ENCODE peak calls at places on chromosomes 13 and 19, in eight cellular contexts. O is endothelial cell of umbilical vein, S is astrocyte, Z is PC-3, V is H1, E is fibroblast of lung, F is neural progenitor cell, J is GM23248. T is an unnamed sample.

GRCh38 chr13:43408274-43408673 is 378.5 kb downstream of the ENOX1 start:
- DNase-seq in V (no peak), F (no peak), J (no peak), E (no peak), S (no peak), O (no peak), Z (no peak), T (no peak)

GRCh38 chr19:35868172-35868822 is at the start of gene APLP1:
- DNase-seq in Z (peak), S (peak), J (peak), O (peak), F (peak), E (peak), V (peak), T (no peak)

GRCh38 chr19:11323601-11324078 is 15.8 kb downstream of the RAB3D start:
- DNase-seq in J (no peak), Z (no peak), V (no peak), F (no peak), E (no peak), S (no peak), O (no peak), T (no peak)

GRCh38 chr13:33264620-33264978 is 21.0 kb downstream of the STARD13 start:
- DNase-seq in J (no peak), O (no peak), S (no peak), F (no peak), E (no peak), V (no peak), Z (no peak), T (no peak)

GRCh38 chr19:29806098-29806866 is 5.5 kb upstream of the CCNE1 start:
- DNase-seq in O (no peak), Z (no peak), V (peak), F (peak), E (peak), J (peak), S (peak), T (no peak)

GRCh38 chr13:67076378-67076777 is 153.8 kb downstream of the PCDH9 start:
- DNase-seq in V (no peak), O (no peak), E (peak), Z (no peak), S (peak), F (no peak), J (no peak), T (no peak)

GRCh38 chr13:42048625-42049453 is at the start of gene DGKH:
- DNase-seq in V (peak), S (peak), O (peak), F (peak), J (peak), Z (peak), E (peak), T (peak)

GRCh38 chr13:26377038-26377437 is 123.1 kb downstream of the CDK8 start:
- DNase-seq in J (peak), V (peak), E (peak), Z (peak), S (no peak), O (peak), F (peak), T (peak)

GRCh38 chr13:47291116-47291656 is 394.3 kb upstream of the HTR2A start:
- DNase-seq in S (peak), F (no peak), V (no peak), Z (peak), J (no peak), O (no peak), E (peak), T (no peak)

GRCh38 chr13:25276748-25277147 is 10.5 kb downstream of the MTMR6 start:
- DNase-seq in E (peak), V (no peak), J (peak), S (peak), Z (peak), F (no peak), O (no peak), T (peak)

GRCh38 chr13:20400774-20401173 is 124.9 kb downstream of the CRYL1 start:
- DNase-seq in O (no peak), E (peak), J (peak), S (peak), Z (peak), V (no peak), F (no peak), T (peak)

GRCh38 chr19:28884786-28885476 is 328.0 kb downstream of the UQCRFS1 start:
- DNase-seq in J (no peak), E (no peak), O (no peak), S (no peak), F (no peak), Z (no peak), V (no peak), T (no peak)

GRCh38 chr13:44136693-44137268 is 236.8 kb upstream of the SERP2 start:
- DNase-seq in O (no peak), F (no peak), Z (peak), S (peak), E (peak), V (no peak), J (peak), T (peak)

GRCh38 chr13:104875008-104875762 is 1660.3 kb downstream of the EFNB2 start:
- DNase-seq in O (no peak), J (no peak), F (no peak), Z (no peak), E (no peak), V (no peak), S (no peak), T (no peak)

GRCh38 chr19:31518216-31518615 is 169.0 kb upstream of the TSHZ3 start:
- DNase-seq in S (no peak), O (no peak), Z (no peak), J (no peak), E (no peak), F (no peak), V (peak), T (no peak)

GRCh38 chr13:90787007-90787406 is 560.5 kb upstream of the MIR17HG start:
- DNase-seq in F (no peak), Z (no peak), J (peak), O (no peak), S (peak), E (peak), V (no peak), T (no peak)

DNA sequence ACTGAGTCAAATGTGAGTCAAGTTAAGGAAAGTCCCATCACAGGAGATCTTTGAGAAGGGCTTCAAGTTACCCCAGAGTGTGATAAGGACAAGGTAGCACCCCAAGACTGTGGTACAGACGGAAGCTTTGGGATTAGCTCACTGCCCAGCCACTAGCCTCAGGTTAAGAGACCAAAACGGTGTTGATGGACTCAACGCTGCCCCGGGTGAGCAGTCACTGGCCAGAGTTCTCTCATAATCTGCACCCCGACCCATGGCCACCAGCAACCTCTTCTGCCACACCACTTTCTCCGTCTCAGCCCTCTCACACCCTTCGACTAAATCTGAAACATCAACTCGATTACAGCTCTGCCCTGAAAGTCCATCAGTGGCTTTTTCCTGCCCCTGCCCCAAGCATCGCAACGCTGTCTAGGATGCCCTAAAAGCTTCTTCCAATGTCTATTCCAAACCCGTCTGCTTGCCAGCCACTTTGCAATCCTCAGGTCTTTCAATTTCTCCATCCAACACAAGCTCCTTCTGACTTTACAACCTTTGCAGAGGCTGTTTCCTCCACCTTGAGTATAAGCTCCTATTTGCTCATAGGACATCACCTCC is 5.6 kb downstream of the HNRNPL start:
- DNase-seq in O (no peak), E (no peak), J (no peak), S (no peak), F (no peak), Z (no peak), V (no peak), T (no peak)
- H2AFZ ChIP-seq in O (no peak), E (no peak), J (no peak), S (no peak), F (no peak), Z (no peak), V (no peak), T (no peak)

GRCh38 chr19:43983544-43983911 is 460 bp upstream of the ZNF155 start:
- DNase-seq in V (no peak), J (no peak), F (no peak), O (no peak), E (no peak), S (no peak), Z (no peak), T (no peak)
- H3K9ac ChIP-seq in V (no peak), J (peak), F (no peak), O (no peak), E (no peak), S (no peak), Z (no peak), T (no peak)

DNA sequence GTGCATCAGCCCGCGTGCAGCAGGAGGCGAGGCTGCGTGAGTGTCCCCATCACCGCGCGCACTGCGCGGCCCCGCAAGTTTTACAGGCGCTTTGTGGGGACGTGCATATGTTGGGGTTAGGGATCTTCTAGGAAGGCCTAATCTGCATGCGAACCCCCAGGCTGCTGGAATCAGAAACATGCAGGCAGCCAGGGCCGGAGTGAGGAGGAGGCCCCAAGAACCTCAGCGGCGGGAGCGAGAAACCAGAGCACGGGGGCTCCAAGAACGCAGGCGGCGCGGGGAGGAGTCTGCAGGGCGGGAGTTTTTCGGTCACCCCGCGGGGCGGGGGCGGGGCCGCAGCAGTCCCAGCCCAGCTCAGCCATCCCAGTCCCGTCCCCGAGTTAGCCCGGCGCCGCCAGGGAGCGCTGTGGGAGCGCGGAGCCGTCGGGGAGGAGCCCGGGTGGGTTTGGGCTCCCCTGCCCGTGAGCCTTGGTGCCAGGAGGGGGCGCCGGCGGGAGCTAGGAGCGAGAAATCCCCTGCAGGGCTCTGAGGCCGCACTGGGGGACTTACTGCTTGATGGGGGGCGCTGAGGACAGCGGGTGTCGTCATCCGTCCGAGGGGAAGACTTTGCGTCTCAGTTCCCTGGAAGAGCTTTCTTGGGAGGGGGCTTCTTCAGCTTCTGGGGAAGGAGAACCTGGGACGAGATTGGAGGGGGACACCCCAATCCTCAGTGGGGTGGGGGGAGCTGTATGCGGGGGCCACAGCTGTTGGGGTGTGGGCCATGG is 933 bp upstream of the NRTN start:
- DNase-seq in J (peak), S (peak), Z (peak), E (peak), F (peak), O (peak), V (peak), T (peak)
- TF ChIP-seq EZH2 in J (no peak), S (no peak), Z (no peak), E (peak), F (no peak), O (no peak), V (no peak), T (no peak)

GRCh38 chr19:2398735-2399305 is 28.6 kb downstream of the TIMM13 start:
- DNase-seq in S (no peak), Z (no peak), J (no peak), F (no peak), V (no peak), E (no peak), O (no peak), T (no peak)

GRCh38 chr19:2392366-2392765 is 32.3 kb downstream of the TMPRSS9 start:
- DNase-seq in O (no peak), V (no peak), F (no peak), S (no peak), E (no peak), Z (no peak), J (no peak), T (no peak)

GRCh38 chr19:2391118-2391725 is 31.2 kb downstream of the TMPRSS9 start:
- DNase-seq in Z (peak), S (peak), O (peak), E (peak), F (peak), J (peak), V (no peak), T (peak)

GRCh38 chr19:2394054-2394668 is 33.2 kb downstream of the TIMM13 start:
- DNase-seq in V (no peak), O (no peak), E (no peak), S (no peak), J (no peak), F (no peak), Z (no peak), T (no peak)

GRCh38 chr19:2394669-2395292 is 32.6 kb downstream of the TIMM13 start:
- DNase-seq in S (no peak), O (no peak), J (no peak), Z (no peak), E (no peak), F (no peak), V (no peak), T (no peak)
- H2AFZ ChIP-seq in S (no peak), O (no peak), J (no peak), Z (no peak), E (no peak), F (no peak), V (no peak), T (no peak)

GRCh38 chr19:34254552-34255432 is at the start of gene GARRE1:
- DNase-seq in S (no peak), O (peak), Z (no peak), F (peak), J (peak), E (peak), V (peak), T (no peak)

GRCh38 chr19:34256835-34257558 is 2.6 kb downstream of the GARRE1 start:
- DNase-seq in S (no peak), F (no peak), V (no peak), O (no peak), J (peak), E (no peak), Z (no peak), T (no peak)

GRCh38 chr19:34257559-34257924 is 3.2 kb downstream of the GARRE1 start:
- DNase-seq in E (no peak), Z (no peak), F (no peak), S (no peak), J (no peak), V (no peak), O (no peak), T (no peak)

GRCh38 chr19:34253711-34254551 is 423 bp upstream of the GARRE1 start:
- DNase-seq in V (peak), Z (peak), F (peak), O (peak), S (no peak), E (peak), J (peak), T (no peak)

GRCh38 chr19:34255546-34255945 is 1.2 kb downstream of the GARRE1 start:
- DNase-seq in Z (no peak), F (no peak), S (no peak), E (no peak), O (no peak), V (no peak), J (no peak), T (no peak)
- H3K9ac ChIP-seq in Z (peak), F (peak), S (peak), E (peak), O (peak), V (no peak), J (peak), T (peak)

GRCh38 chr13:77696863-77697207 is 652 bp upstream of the SLAIN1 start:
- DNase-seq in E (no peak), S (no peak), Z (no peak), O (peak), F (no peak), J (no peak), V (no peak), T (no peak)

GRCh38 chr13:77697208-77698103 is at the start of gene SLAIN1:
- DNase-seq in Z (peak), E (peak), O (peak), S (peak), F (peak), J (peak), V (peak), T (no peak)

GRCh38 chr13:77696006-77696862 is 1.3 kb upstream of the SLAIN1 start:
- DNase-seq in S (no peak), V (no peak), O (peak), F (peak), J (no peak), Z (peak), E (peak), T (no peak)

GRCh38 chr13:77699059-77699680 is 1.7 kb downstream of the SLAIN1 start:
- DNase-seq in J (no peak), O (no peak), S (no peak), E (no peak), F (no peak), Z (no peak), V (no peak), T (no peak)

GRCh38 chr13:77698211-77699058 is 948 bp downstream of the SLAIN1 start:
- DNase-seq in F (peak), V (peak), Z (peak), E (peak), S (no peak), O (peak), J (peak), T (no peak)
- TF ChIP-seq EZH2 in F (no peak), V (no peak), Z (no peak), E (peak), S (peak), O (peak), J (no peak), T (peak)